ENCODE peak calls at places on chromosomes 3 and 15, in eight cellular contexts. Z is Panc1, F is epithelial cell of prostate, A is SK-N-SH, X is right atrium auricular region, V is cardiac muscle cell, J is iPS DF 6.9, C is psoas muscle. K is an unnamed sample.

GRCh38 chr3:43865887-43866528 is 175.3 kb downstream of the ABHD5 start:
- DNase-seq in Z (no peak), F (no peak), A (no peak), X (peak; percentile 49), V (no peak), J (no peak), C (no peak), K (no peak)

GRCh38 chr3:139111392-139112229 is 66.9 kb upstream of the PRR23C start:
- DNase-seq in Z (peak; percentile 18), F (no peak), A (peak; percentile 69), X (peak; percentile 58), V (peak; percentile 79), J (peak; percentile 54), C (peak; percentile 51), K (peak; percentile 30)

GRCh38 chr3:126126811-126127431 is 43.0 kb upstream of the SLC41A3 start:
- DNase-seq in Z (no peak), F (no peak), A (peak; percentile 9), X (no peak), V (no peak), J (no peak), C (peak; percentile 3), K (peak; percentile 30)

GRCh38 chr3:33750216-33750558 is 32.1 kb upstream of the CLASP2 start:
- DNase-seq in Z (no peak), F (no peak), A (no peak), X (no peak), V (no peak), J (no peak), C (no peak), K (no peak)

GRCh38 chr3:16673530-16673929 is 68.3 kb upstream of the DAZL start:
- DNase-seq in Z (no peak), F (no peak), A (no peak), X (no peak), V (no peak), J (no peak), C (no peak), K (no peak)

GRCh38 chr3:72520690-72521308 is 327.4 kb downstream of the SHQ1 start:
- DNase-seq in Z (no peak), F (peak; percentile 63), A (no peak), X (no peak), V (no peak), J (no peak), C (no peak), K (peak; percentile 60)

GRCh38 chr15:68990755-68991500 is 23.6 kb upstream of the NOX5 start:
- DNase-seq in Z (no peak), F (no peak), A (no peak), X (no peak), V (peak; percentile 38), J (no peak), C (no peak), K (no peak)

GRCh38 chr3:118199044-118199443 is 835.6 kb downstream of the IGSF11 start:
- DNase-seq in Z (no peak), F (peak; percentile 16), A (no peak), X (no peak), V (no peak), J (no peak), C (no peak), K (no peak)

GRCh38 chr15:69081310-69082004 is 67.0 kb downstream of the NOX5 start:
- DNase-seq in Z (no peak), F (no peak), A (no peak), X (peak; percentile 66), V (no peak), J (no peak), C (peak; percentile 74), K (no peak)

GRCh38 chr3:13215940-13216546 is 142.8 kb upstream of the IQSEC1 start:
- DNase-seq in Z (peak; percentile 35), F (peak; percentile 27), A (no peak), X (no peak), V (no peak), J (no peak), C (no peak), K (no peak)

GRCh38 chr3:5120446-5120845 is 1.6 kb upstream of the ARL8B start:
- DNase-seq in Z (no peak), F (no peak), A (no peak), X (no peak), V (no peak), J (no peak), C (no peak), K (no peak)

GRCh38 chr15:58551764-58552504 is 120.1 kb downstream of the LIPC start:
- DNase-seq in Z (no peak), F (no peak), A (no peak), X (peak; percentile 62), V (no peak), J (no peak), C (no peak), K (no peak)

GRCh38 chr15:72201346-72202029 is 3.9 kb upstream of the GRAMD2A start:
- DNase-seq in Z (no peak), F (no peak), A (no peak), X (no peak), V (no peak), J (no peak), C (no peak), K (no peak)
- H3K27ac ChIP-seq in Z (peak overlapping the region; percentile 42), F (peak overlapping the region; percentile 97), A (peak overlapping the region; percentile 66), X (peak overlapping the region; percentile 74), V (peak overlapping the region; percentile 80), J (no peak overlapping the region), C (peak overlapping the region; percentile 91), K (no peak overlapping the region)

DNA sequence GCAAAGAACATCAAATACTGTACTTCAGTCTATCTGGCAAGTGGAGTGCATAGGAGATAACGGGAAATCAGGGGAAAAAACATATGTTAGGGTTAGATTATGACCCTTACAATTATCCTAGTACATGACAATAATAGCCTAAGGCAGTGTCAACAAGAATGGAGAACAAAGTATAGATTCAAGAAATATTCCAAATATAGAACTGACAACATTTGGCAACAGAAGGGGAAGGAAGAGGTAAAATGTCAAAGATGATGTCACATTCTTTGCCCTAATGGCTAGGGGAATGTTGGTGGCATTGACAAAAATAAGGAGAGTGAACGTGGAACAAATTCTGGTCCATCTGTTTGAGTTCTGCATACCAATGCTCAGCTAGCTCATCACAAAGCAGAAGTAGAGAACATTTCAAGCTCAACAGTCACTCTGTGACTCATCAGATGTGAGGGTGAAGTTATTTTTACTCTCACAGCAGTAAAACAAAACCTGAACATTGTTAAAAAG is 15.5 kb upstream of the ATP8B4 start:
- DNase-seq in Z (no peak), F (no peak), A (no peak), X (no peak), V (no peak), J (no peak), C (no peak), K (peak; percentile 85)
- H3K27ac ChIP-seq in Z (no peak overlapping the region), F (peak overlapping the region; percentile 62), A (no peak overlapping the region), X (peak overlapping the region; percentile 69), V (no peak overlapping the region), J (no peak overlapping the region), C (no peak overlapping the region), K (peak overlapping the region; percentile 70)

GRCh38 chr3:9682123-9682522 is 21.5 kb upstream of the CPNE9 start:
- DNase-seq in Z (no peak), F (no peak), A (no peak), X (no peak), V (no peak), J (no peak), C (no peak), K (no peak)
- H3K27ac ChIP-seq in Z (no peak overlapping the region), F (no peak overlapping the region), A (no peak overlapping the region), X (peak overlapping the region; percentile 26), V (no peak overlapping the region), J (no peak overlapping the region), C (no peak overlapping the region), K (no peak overlapping the region)

DNA sequence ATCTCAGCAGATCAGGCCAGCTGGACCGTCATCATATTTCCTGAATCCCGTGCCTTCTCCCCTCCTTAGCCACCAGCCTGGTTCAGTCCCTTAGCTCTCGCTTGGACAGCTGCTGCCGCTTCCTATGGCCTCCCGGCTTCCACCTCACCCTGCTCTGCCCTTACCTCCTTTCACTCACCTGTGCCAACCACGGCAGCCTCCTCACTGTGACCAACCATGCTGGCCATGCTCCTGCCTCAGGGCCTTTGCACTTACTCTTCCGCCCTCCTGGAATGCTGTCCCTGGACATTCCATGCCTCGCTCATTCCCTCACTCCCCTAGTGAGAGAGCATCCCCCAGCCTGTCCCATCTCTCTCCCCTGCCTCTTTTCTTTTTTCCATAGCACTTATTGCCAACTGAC is 19.2 kb downstream of the GRIP2 start:
- DNase-seq in Z (no peak), F (no peak), A (no peak), X (no peak), V (no peak), J (no peak), C (no peak), K (no peak)
- H3K27ac ChIP-seq in Z (no peak overlapping the region), F (no peak overlapping the region), A (no peak overlapping the region), X (peak overlapping the region; percentile 95), V (no peak overlapping the region), J (no peak overlapping the region), C (peak overlapping the region; percentile 94), K (no peak overlapping the region)

GRCh38 chr3:45606003-45606402 is 11.5 kb downstream of the LIMD1 start:
- DNase-seq in Z (no peak), F (no peak), A (no peak), X (no peak), V (no peak), J (no peak), C (no peak), K (no peak)
- H3K27ac ChIP-seq in Z (no peak overlapping the region), F (no peak overlapping the region), A (no peak overlapping the region), X (peak overlapping the region; percentile 90), V (no peak overlapping the region), J (no peak overlapping the region), C (peak overlapping the region; percentile 83), K (no peak overlapping the region)

DNA sequence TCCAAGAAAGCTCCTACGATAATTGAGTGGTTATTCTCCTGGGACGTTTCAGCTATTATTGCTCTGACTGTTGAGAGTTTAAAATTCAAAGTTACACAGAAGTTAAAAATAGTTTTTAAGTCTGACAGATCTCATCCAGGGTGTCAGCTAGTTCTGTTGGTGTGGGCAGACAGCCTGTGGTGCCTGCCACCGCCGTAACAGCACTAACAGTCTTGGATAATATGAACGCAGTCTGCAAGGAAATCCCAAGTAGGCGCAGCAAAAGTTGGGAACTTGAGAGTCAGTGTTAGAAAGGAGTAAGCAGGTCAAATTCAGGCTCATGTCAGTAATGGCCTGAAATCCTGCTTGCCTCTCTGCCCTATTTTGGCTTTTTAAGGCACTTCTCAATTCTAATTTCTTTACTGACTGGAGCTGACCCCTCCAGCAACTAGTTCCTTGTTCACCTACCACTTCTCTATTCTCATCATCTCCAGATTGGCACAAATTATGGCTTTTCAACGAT is 1.7 kb downstream of the CRYBG3 start:
- DNase-seq in Z (no peak), F (no peak), A (no peak), X (peak; percentile 64), V (peak; percentile 38), J (no peak), C (peak; percentile 17), K (no peak)
- H3K27ac ChIP-seq in Z (peak overlapping the region; percentile 89), F (no peak overlapping the region), A (no peak overlapping the region), X (peak overlapping the region; percentile 89), V (no peak overlapping the region), J (no peak overlapping the region), C (peak overlapping the region; percentile 93), K (no peak overlapping the region)

GRCh38 chr15:101612676-101613075 is 39.5 kb downstream of the TM2D3 start:
- DNase-seq in Z (no peak), F (no peak), A (no peak), X (no peak), V (no peak), J (no peak), C (no peak), K (no peak)
- H3K27ac ChIP-seq in Z (no peak overlapping the region), F (no peak overlapping the region), A (no peak overlapping the region), X (no peak overlapping the region), V (no peak overlapping the region), J (no peak overlapping the region), C (peak overlapping the region; percentile 67), K (no peak overlapping the region)

K was measured in SJSA1.